ENCODE peak calls at places on chromosomes 1 and 21, in ten cellular contexts. One of them, this sample, is unnamed.
A peak's percentile ranks its signal among the peaks of the same experiment; 100 is the strongest.

GRCh38 chr1:245802941-245803665 is 648.3 kb downstream of the KIF26B start:
- DNase-seq in kidney: no peak
- DNase-seq in lung: no peak
- DNase-seq in breast epithelium: no peak
- DNase-seq in endothelial cell of umbilical vein: no peak
- DNase-seq in BE2C: no peak
- DNase-seq in ovary: no peak
- DNase-seq in body of pancreas: no peak
- DNase-seq in OCI-LY7: peak; percentile 13
- DNase-seq in stomach: no peak
- DNase-seq in this sample: no peak

GRCh38 chr1:21152423-21153100 is 24.1 kb downstream of the EIF4G3 start:
- DNase-seq in endothelial cell of umbilical vein: no peak
- DNase-seq in breast epithelium: no peak
- DNase-seq in stomach: no peak
- DNase-seq in BE2C: no peak
- DNase-seq in ovary: no peak
- DNase-seq in body of pancreas: no peak
- DNase-seq in OCI-LY7: no peak
- DNase-seq in lung: no peak
- DNase-seq in kidney: no peak
- DNase-seq in this sample: no peak

GRCh38 chr21:46188226-46189212 is 4.3 kb upstream of the SPATC1L start:
- DNase-seq in body of pancreas: no peak
- DNase-seq in OCI-LY7: no peak
- DNase-seq in lung: no peak
- DNase-seq in endothelial cell of umbilical vein: peak; percentile 83
- DNase-seq in breast epithelium: peak; percentile 74
- DNase-seq in ovary: no peak
- DNase-seq in BE2C: peak; percentile 75
- DNase-seq in kidney: peak; percentile 68
- DNase-seq in stomach: no peak
- DNase-seq in this sample: peak; percentile 81

GRCh38 chr1:25760122-25760719 is 39.8 kb upstream of the SELENON start:
- DNase-seq in kidney: no peak
- DNase-seq in stomach: no peak
- DNase-seq in breast epithelium: no peak
- DNase-seq in lung: no peak
- DNase-seq in OCI-LY7: no peak
- DNase-seq in ovary: no peak
- DNase-seq in BE2C: no peak
- DNase-seq in endothelial cell of umbilical vein: no peak
- DNase-seq in body of pancreas: peak; percentile 15
- DNase-seq in this sample: no peak

GRCh38 chr1:18960409-18960808 is 3.9 kb upstream of the IFFO2 start:
- DNase-seq in OCI-LY7: no peak
- DNase-seq in lung: no peak
- DNase-seq in breast epithelium: no peak
- DNase-seq in BE2C: no peak
- DNase-seq in body of pancreas: no peak
- DNase-seq in endothelial cell of umbilical vein: no peak
- DNase-seq in stomach: no peak
- DNase-seq in kidney: peak; percentile 26
- DNase-seq in ovary: peak; percentile 3
- DNase-seq in this sample: no peak

GRCh38 chr1:212712451-212713303 is 13.0 kb upstream of the BATF3 start:
- DNase-seq in stomach: no peak
- DNase-seq in breast epithelium: no peak
- DNase-seq in body of pancreas: no peak
- DNase-seq in BE2C: no peak
- DNase-seq in kidney: no peak
- DNase-seq in endothelial cell of umbilical vein: peak; percentile 51
- DNase-seq in lung: no peak
- DNase-seq in OCI-LY7: no peak
- DNase-seq in ovary: no peak
- DNase-seq in this sample: no peak

GRCh38 chr1:155951753-155952504 is 10.5 kb downstream of the RXFP4 start:
- DNase-seq in lung: no peak
- DNase-seq in BE2C: no peak
- DNase-seq in stomach: no peak
- DNase-seq in breast epithelium: no peak
- DNase-seq in OCI-LY7: no peak
- DNase-seq in endothelial cell of umbilical vein: no peak
- DNase-seq in body of pancreas: no peak
- DNase-seq in ovary: no peak
- DNase-seq in kidney: peak; percentile 28
- DNase-seq in this sample: no peak

GRCh38 chr1:84259376-84259775 is 42.1 kb upstream of the SAMD13 start:
- DNase-seq in stomach: no peak
- DNase-seq in ovary: no peak
- DNase-seq in body of pancreas: no peak
- DNase-seq in lung: no peak
- DNase-seq in endothelial cell of umbilical vein: no peak
- DNase-seq in BE2C: no peak
- DNase-seq in OCI-LY7: no peak
- DNase-seq in kidney: no peak
- DNase-seq in breast epithelium: no peak
- DNase-seq in this sample: no peak

GRCh38 chr1:234608720-234609527 is 1.1 kb downstream of the IRF2BP2 start:
- DNase-seq in ovary: peak; percentile 65
- DNase-seq in lung: no peak
- DNase-seq in OCI-LY7: peak; percentile 74
- DNase-seq in breast epithelium: peak; percentile 67
- DNase-seq in body of pancreas: peak; percentile 61
- DNase-seq in stomach: peak; percentile 64
- DNase-seq in endothelial cell of umbilical vein: peak; percentile 46
- DNase-seq in BE2C: peak; percentile 61
- DNase-seq in kidney: peak; percentile 90
- DNase-seq in this sample: no peak

GRCh38 chr1:14970115-14970798 is 183.3 kb upstream of the TMEM51 start:
- DNase-seq in body of pancreas: peak; percentile 56
- DNase-seq in endothelial cell of umbilical vein: peak; percentile 39
- DNase-seq in kidney: no peak
- DNase-seq in stomach: peak; percentile 51
- DNase-seq in breast epithelium: no peak
- DNase-seq in OCI-LY7: peak; percentile 36
- DNase-seq in ovary: peak; percentile 70
- DNase-seq in BE2C: peak; percentile 55
- DNase-seq in lung: peak; percentile 50
- DNase-seq in this sample: peak; percentile 91

GRCh38 chr1:46735708-46736324 is 16.9 kb upstream of the EFCAB14 start:
- DNase-seq in endothelial cell of umbilical vein: peak; percentile 62
- DNase-seq in stomach: no peak
- DNase-seq in OCI-LY7: peak; percentile 51
- DNase-seq in BE2C: no peak
- DNase-seq in ovary: no peak
- DNase-seq in kidney: no peak
- DNase-seq in body of pancreas: peak; percentile 38
- DNase-seq in lung: peak; percentile 48
- DNase-seq in breast epithelium: no peak
- DNase-seq in this sample: peak; percentile 56
- TF ChIP-seq CTCF in endothelial cell of umbilical vein: peak; percentile 12
- TF ChIP-seq CTCF in stomach: no peak
- TF ChIP-seq CTCF in OCI-LY7: peak; percentile 63
- TF ChIP-seq CTCF in BE2C: peak; percentile 26
- TF ChIP-seq CTCF in ovary: no peak
- TF ChIP-seq CTCF in kidney: peak; percentile 31
- TF ChIP-seq CTCF in body of pancreas: peak; percentile 13
- TF ChIP-seq CTCF in lung: no peak
- TF ChIP-seq CTCF in breast epithelium: no peak
- TF ChIP-seq CTCF in this sample: no peak

GRCh38 chr21:37475186-37475868 is 108.8 kb downstream of the DYRK1A start:
- DNase-seq in OCI-LY7: no peak
- DNase-seq in breast epithelium: no peak
- DNase-seq in lung: no peak
- DNase-seq in endothelial cell of umbilical vein: no peak
- DNase-seq in kidney: no peak
- DNase-seq in ovary: no peak
- DNase-seq in body of pancreas: no peak
- DNase-seq in BE2C: no peak
- DNase-seq in stomach: no peak
- DNase-seq in this sample: no peak

GRCh38 chr21:37467082-37467481 is 100.5 kb downstream of the DYRK1A start:
- DNase-seq in BE2C: no peak
- DNase-seq in endothelial cell of umbilical vein: no peak
- DNase-seq in lung: no peak
- DNase-seq in body of pancreas: no peak
- DNase-seq in ovary: no peak
- DNase-seq in breast epithelium: no peak
- DNase-seq in stomach: no peak
- DNase-seq in OCI-LY7: no peak
- DNase-seq in kidney: no peak
- DNase-seq in this sample: no peak

GRCh38 chr21:37469441-37469840 is 102.9 kb downstream of the DYRK1A start:
- DNase-seq in endothelial cell of umbilical vein: no peak
- DNase-seq in OCI-LY7: no peak
- DNase-seq in lung: no peak
- DNase-seq in body of pancreas: no peak
- DNase-seq in stomach: no peak
- DNase-seq in BE2C: no peak
- DNase-seq in ovary: no peak
- DNase-seq in breast epithelium: no peak
- DNase-seq in kidney: no peak
- DNase-seq in this sample: no peak

GRCh38 chr21:37474342-37474741 is 107.8 kb downstream of the DYRK1A start:
- DNase-seq in BE2C: no peak
- DNase-seq in stomach: no peak
- DNase-seq in lung: no peak
- DNase-seq in OCI-LY7: no peak
- DNase-seq in endothelial cell of umbilical vein: no peak
- DNase-seq in breast epithelium: no peak
- DNase-seq in kidney: no peak
- DNase-seq in body of pancreas: no peak
- DNase-seq in ovary: no peak
- DNase-seq in this sample: no peak

DNA sequence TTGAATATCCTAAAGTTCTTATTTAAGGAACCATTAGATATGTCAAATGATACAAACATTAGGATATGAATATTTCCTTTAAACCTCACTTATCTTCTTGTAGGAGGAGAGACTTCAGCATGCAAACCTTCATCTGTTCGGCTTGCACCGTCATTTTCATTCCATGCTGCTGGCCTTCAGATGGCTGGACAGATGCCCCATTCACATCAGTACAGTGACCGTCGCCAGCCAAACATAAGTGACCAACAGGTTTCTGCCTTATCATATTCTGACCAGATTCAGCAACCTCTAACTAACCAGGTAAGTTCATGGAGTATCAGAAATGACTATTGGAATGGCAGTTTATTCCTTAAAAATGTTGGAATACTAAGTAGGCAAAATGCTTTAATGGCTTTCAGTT is 106.0 kb downstream of the DYRK1A start:
- DNase-seq in kidney: no peak
- DNase-seq in breast epithelium: no peak
- DNase-seq in stomach: no peak
- DNase-seq in body of pancreas: peak; percentile 47
- DNase-seq in BE2C: no peak
- DNase-seq in ovary: no peak
- DNase-seq in OCI-LY7: no peak
- DNase-seq in lung: no peak
- DNase-seq in endothelial cell of umbilical vein: no peak
- DNase-seq in this sample: no peak
- H3K4me1 ChIP-seq in kidney: peaks cover 18% of the 10 kb centered on the region
- H3K4me1 ChIP-seq in breast epithelium: no peaks in the 10 kb centered on the region
- H3K4me1 ChIP-seq in stomach: peaks cover 54% of the 10 kb centered on the region
- H3K4me1 ChIP-seq in body of pancreas: peaks cover 29% of the 10 kb centered on the region
- H3K4me1 ChIP-seq in BE2C: peaks cover 3% of the 10 kb centered on the region
- H3K4me1 ChIP-seq in ovary: peaks cover 16% of the 10 kb centered on the region
- H3K4me1 ChIP-seq in OCI-LY7: no peaks in the 10 kb centered on the region
- H3K4me1 ChIP-seq in lung: peaks cover 30% of the 10 kb centered on the region
- H3K4me1 ChIP-seq in endothelial cell of umbilical vein: peaks cover 4% of the 10 kb centered on the region
- H3K4me1 ChIP-seq in this sample: no peaks in the 10 kb centered on the region

DNA sequence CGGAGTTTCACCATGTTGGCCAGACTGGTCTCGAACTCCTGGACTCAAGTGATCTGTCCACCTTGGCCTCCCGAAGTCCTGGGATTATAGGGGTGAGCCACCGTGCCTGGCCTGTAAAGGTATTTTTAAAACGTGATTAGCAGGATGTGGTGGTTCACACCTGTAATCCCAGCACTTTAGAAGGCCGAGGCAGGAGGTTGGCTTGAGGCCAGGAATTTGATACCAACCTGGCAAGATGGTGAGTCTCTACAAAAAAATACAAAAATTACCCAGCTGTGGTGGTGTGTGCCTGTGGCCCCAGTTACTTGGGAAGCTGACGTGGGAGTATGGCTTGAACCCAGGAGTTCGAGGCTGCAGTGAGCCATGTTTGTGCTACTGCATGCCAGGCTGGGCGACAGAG is 43.3 kb upstream of the SOD1 start:
- DNase-seq in lung: no peak
- DNase-seq in OCI-LY7: no peak
- DNase-seq in BE2C: no peak
- DNase-seq in breast epithelium: no peak
- DNase-seq in ovary: no peak
- DNase-seq in endothelial cell of umbilical vein: no peak
- DNase-seq in stomach: no peak
- DNase-seq in kidney: no peak
- DNase-seq in body of pancreas: no peak
- DNase-seq in this sample: no peak
- TF ChIP-seq CTCF in lung: no peak
- TF ChIP-seq CTCF in OCI-LY7: no peak
- TF ChIP-seq CTCF in BE2C: no peak
- TF ChIP-seq CTCF in breast epithelium: no peak
- TF ChIP-seq CTCF in ovary: no peak
- TF ChIP-seq CTCF in endothelial cell of umbilical vein: no peak
- TF ChIP-seq CTCF in stomach: no peak
- TF ChIP-seq CTCF in kidney: no peak
- TF ChIP-seq CTCF in body of pancreas: no peak
- TF ChIP-seq CTCF in this sample: no peak

DNA sequence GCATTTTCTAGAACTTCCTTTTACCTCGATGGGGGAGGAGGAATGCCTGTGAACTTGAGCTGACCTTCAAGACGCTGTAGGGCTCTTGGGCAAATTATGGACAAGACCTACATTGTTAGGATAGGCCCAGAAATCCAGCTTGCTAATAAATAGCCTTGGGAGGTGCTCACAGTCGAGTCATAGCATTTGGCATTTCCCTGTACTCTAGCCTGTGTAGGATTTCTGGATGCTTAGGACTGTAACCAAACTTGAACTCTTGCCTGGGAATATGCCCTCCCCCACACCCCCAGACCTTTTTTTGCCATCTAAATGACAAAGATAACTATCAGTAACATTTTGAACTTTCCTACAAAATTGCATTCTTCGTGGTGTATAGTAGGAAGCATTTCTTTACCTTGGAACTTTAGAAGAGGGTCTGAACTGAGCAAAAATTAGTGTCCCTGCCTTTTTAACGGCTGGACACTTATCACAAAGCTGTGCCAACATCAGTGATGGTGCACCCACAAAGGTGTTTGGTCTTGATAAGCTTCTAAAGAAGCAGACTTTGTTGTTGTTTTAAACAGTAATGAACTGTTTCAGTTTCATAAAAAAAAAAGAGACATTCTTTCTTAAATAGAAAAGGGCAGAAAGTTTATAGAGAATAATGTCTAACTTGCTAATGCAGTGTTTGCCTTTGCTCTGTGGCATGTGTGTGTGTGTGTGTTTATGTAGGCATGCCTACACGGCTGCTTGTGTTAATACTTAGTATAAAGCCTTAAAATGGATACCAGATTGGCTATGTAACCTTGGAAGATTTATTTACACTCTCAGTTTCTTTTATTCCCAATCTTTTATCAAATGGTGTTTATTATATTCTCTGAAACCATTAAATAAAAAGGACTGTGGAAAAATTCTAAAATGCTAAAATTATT is 88.2 kb downstream of the NFIA start:
- DNase-seq in stomach: no peak
- DNase-seq in lung: no peak
- DNase-seq in endothelial cell of umbilical vein: peak; percentile 67
- DNase-seq in breast epithelium: no peak
- DNase-seq in OCI-LY7: no peak
- DNase-seq in BE2C: no peak
- DNase-seq in kidney: no peak
- DNase-seq in body of pancreas: peak; percentile 20
- DNase-seq in ovary: no peak
- DNase-seq in this sample: no peak
- H3K4me1 ChIP-seq in stomach: peaks cover 75% of the 10 kb centered on the region
- H3K4me1 ChIP-seq in lung: peaks cover 47% of the 10 kb centered on the region
- H3K4me1 ChIP-seq in endothelial cell of umbilical vein: peaks cover 8% of the 10 kb centered on the region
- H3K4me1 ChIP-seq in breast epithelium: peaks cover 20% of the 10 kb centered on the region
- H3K4me1 ChIP-seq in OCI-LY7: no peaks in the 10 kb centered on the region
- H3K4me1 ChIP-seq in BE2C: peaks cover 12% of the 10 kb centered on the region
- H3K4me1 ChIP-seq in kidney: peaks cover 10% of the 10 kb centered on the region
- H3K4me1 ChIP-seq in body of pancreas: peaks cover 56% of the 10 kb centered on the region
- H3K4me1 ChIP-seq in ovary: peaks cover 12% of the 10 kb centered on the region
- H3K4me1 ChIP-seq in this sample: peaks cover 43% of the 10 kb centered on the region

This sample was measured in testis.